ENCODE peak calls at places on chromosomes 4 and X, in eight cellular contexts. V is uterus, M is breast epithelium, Q is K562, L is heart left ventricle, T is transverse colon, I is body of pancreas, Y is esophagus muscularis mucosa. K is an unnamed sample. For H3K4me1, the result is how much of the 10 kb centered on the place peaks cover.

GRCh38 chr4:183443609-183444148 is 757 bp upstream of the CDKN2AIP start:
- DNase-seq in V (no peak), M (no peak), Q (no peak), L (no peak), T (no peak), I (no peak), Y (peak), K (no peak)

GRCh38 chrX:6985537-6985936 is 162.0 kb upstream of the STS start:
- DNase-seq in V (no peak), M (no peak), Q (no peak), L (no peak), T (no peak), I (no peak), Y (no peak), K (no peak)

GRCh38 chrX:15946783-15947550 is 92.4 kb upstream of the AP1S2 start:
- DNase-seq in V (no peak), M (no peak), Q (no peak), L (no peak), T (no peak), I (no peak), Y (no peak), K (no peak)

GRCh38 chr4:184793735-184794355 is 31.9 kb downstream of the ACSL1 start:
- DNase-seq in V (no peak), M (no peak), Q (no peak), L (no peak), T (no peak), I (no peak), Y (no peak), K (no peak)

GRCh38 chr4:53121304-53121865 is 244.5 kb downstream of the SCFD2 start:
- DNase-seq in V (no peak), M (no peak), Q (no peak), L (no peak), T (no peak), I (no peak), Y (no peak), K (no peak)

GRCh38 chr4:105088110-105088879 is 58.4 kb upstream of the TET2 start:
- DNase-seq in V (peak), M (no peak), Q (no peak), L (no peak), T (no peak), I (no peak), Y (no peak), K (no peak)

GRCh38 chr4:88660446-88661294 is 37.0 kb downstream of the NAP1L5 start:
- DNase-seq in V (no peak), M (no peak), Q (no peak), L (no peak), T (peak), I (no peak), Y (no peak), K (no peak)

GRCh38 chrX:105552395-105552794 is 269.9 kb upstream of the NRK start:
- DNase-seq in V (no peak), M (no peak), Q (no peak), L (no peak), T (no peak), I (no peak), Y (no peak), K (no peak)

GRCh38 chrX:38939067-38939466 is 137.8 kb downstream of the MID1IP1 start:
- DNase-seq in V (peak), M (no peak), Q (no peak), L (no peak), T (no peak), I (peak), Y (no peak), K (no peak)

GRCh38 chrX:46575586-46575985 is 2.0 kb downstream of the CHST7 start:
- DNase-seq in V (no peak), M (no peak), Q (no peak), L (no peak), T (no peak), I (no peak), Y (no peak), K (no peak)
- H3K4me3 ChIP-seq in V (peak), M (peak), Q (no peak), L (peak), T (peak), I (no peak), Y (peak), K (peak)

DNA sequence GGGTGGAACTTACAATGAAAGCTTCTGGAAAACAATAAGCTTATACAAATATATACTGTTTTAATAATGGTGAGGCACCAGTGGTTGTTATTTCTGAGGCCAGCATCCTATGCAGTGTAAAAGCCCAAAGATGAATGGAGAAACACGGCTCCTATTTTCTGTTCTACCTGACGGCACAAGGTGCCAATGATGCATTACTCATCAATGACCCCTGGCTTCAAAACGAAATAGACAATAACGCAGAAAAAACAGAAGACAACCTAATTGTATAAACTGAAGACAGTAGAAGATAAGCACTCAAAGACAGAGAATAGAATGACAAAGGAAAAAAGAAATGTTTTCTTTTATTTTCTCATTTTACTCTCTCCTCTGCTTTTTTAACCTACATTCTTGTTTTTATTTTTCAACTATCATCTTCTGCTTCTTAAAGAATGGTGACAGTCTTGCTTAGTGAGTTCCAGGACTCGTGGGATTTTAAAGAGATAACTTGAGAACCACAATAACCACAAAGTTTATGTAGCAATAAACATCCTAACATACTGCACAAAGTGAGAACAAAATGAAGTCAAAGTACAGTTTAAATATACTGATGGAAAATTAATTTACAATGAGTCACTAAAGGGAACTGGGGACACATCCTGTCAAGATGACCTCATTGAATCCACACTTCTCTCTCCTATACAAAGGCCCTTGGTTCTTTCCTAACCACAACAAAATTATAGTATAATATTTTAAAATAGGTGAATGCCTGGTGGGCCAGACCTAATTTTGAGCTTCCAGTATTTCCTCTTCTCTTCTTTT is 169.8 kb downstream of the BTC start:
- DNase-seq in V (no peak), M (no peak), Q (no peak), L (no peak), T (no peak), I (no peak), Y (no peak), K (no peak)
- H3K4me1 ChIP-seq in V (under half), M (under half), Q (under half), L (under half), T (under half), I (under half), Y (under half), K (under half)

GRCh38 chr4:25235401-25235800 is 1.6 kb downstream of the PI4K2B start:
- DNase-seq in V (no peak), M (no peak), Q (no peak), L (no peak), T (no peak), I (no peak), Y (no peak), K (no peak)

GRCh38 chr4:25236971-25237370 is 3.1 kb downstream of the PI4K2B start:
- DNase-seq in V (no peak), M (no peak), Q (no peak), L (no peak), T (no peak), I (no peak), Y (no peak), K (no peak)

GRCh38 chr4:25233194-25233593 is 639 bp upstream of the PI4K2B start:
- DNase-seq in V (no peak), M (no peak), Q (no peak), L (no peak), T (no peak), I (no peak), Y (no peak), K (no peak)

GRCh38 chr4:25234390-25235367 is 846 bp downstream of the PI4K2B start:
- DNase-seq in V (peak), M (peak), Q (peak), L (peak), T (peak), I (peak), Y (no peak), K (peak)

GRCh38 chr4:25233737-25234389 is at the start of gene PI4K2B:
- DNase-seq in V (peak), M (peak), Q (peak), L (peak), T (peak), I (peak), Y (peak), K (peak)
- TF ChIP-seq POLR2A in V (peak), M (peak), Q (peak), L (peak), T (peak), I (peak), Y (peak), K (peak)

GRCh38 chr4:80271806-80272205 is 5.3 kb downstream of the FGF5 start:
- DNase-seq in V (no peak), M (no peak), Q (no peak), L (no peak), T (no peak), I (no peak), Y (no peak), K (no peak)
- H3K4me3 ChIP-seq in V (no peak), M (no peak), Q (no peak), L (no peak), T (no peak), I (no peak), Y (no peak), K (no peak)